ENCODE peak calls at places on chromosome 13, in four cellular contexts. E is neural progenitor cell; W is naive thymus-derived CD4-positive, alpha-beta T cell; G is MM.1S. D is an unnamed sample. For H3K9me3, the result is how much of the 10 kb centered on the place peaks cover.

GRCh38 chr13:41621716-41622508 is 164.6 kb downstream of the RGCC start:
- DNase-seq in E (no peak), W (no peak), G (no peak), D (no peak)

GRCh38 chr13:72506706-72507105 is 220.7 kb downstream of the MZT1 start:
- DNase-seq in E (no peak), G (no peak), W (no peak), D (no peak)

GRCh38 chr13:76016799-76017198 is 380.7 kb downstream of the LMO7 start:
- DNase-seq in E (peak), W (no peak), G (peak), D (no peak)

GRCh38 chr13:91359071-91359470 is 11.6 kb downstream of the MIR17HG start:
- DNase-seq in W (no peak), E (no peak), G (no peak), D (no peak)

GRCh38 chr13:100673831-100674362 is 698 bp downstream of the TMTC4 start:
- DNase-seq in E (no peak), W (peak), G (peak), D (peak)

GRCh38 chr13:114099191-114099590 is 33.2 kb downstream of the RASA3 start:
- DNase-seq in G (peak), W (no peak), E (peak), D (no peak)

GRCh38 chr13:23579886-23580706 is 9.9 kb downstream of the TNFRSF19 start:
- DNase-seq in W (no peak), G (no peak), E (peak), D (peak)

GRCh38 chr13:29362849-29363604 is 232.5 kb downstream of the SLC7A1 start:
- DNase-seq in G (peak), W (no peak), E (peak), D (no peak)

GRCh38 chr13:23751195-23751594 is 138.0 kb downstream of the MIPEP start:
- DNase-seq in G (no peak), E (no peak), W (no peak), D (no peak)

GRCh38 chr13:99086869-99087129 is 108.9 kb upstream of the DOCK9 start:
- DNase-seq in E (no peak), G (peak), W (peak), D (peak)

GRCh38 chr13:102812616-102813287 is 13.8 kb downstream of the BIVM start:
- DNase-seq in G (no peak), E (peak), W (no peak), D (no peak)

GRCh38 chr13:72889496-72889895 is 107.6 kb downstream of the PIBF1 start:
- DNase-seq in G (no peak), W (no peak), E (no peak), D (no peak)

GRCh38 chr13:70108276-70108845 is at the start of gene KLHL1:
- DNase-seq in G (no peak), E (peak), W (no peak), D (no peak)

GRCh38 chr13:19071161-19071936 is 110.3 kb downstream of the TUBA3C start:
- DNase-seq in E (no peak), W (no peak), G (no peak), D (no peak)

GRCh38 chr13:19072543-19072942 is 109.1 kb downstream of the TUBA3C start:
- DNase-seq in W (no peak), G (no peak), E (no peak), D (no peak)

GRCh38 chr13:19075418-19075817 is 106.2 kb downstream of the TUBA3C start:
- DNase-seq in E (no peak), W (no peak), G (no peak), D (no peak)

GRCh38 chr13:19070398-19070735 is 111.3 kb downstream of the TUBA3C start:
- DNase-seq in E (no peak), W (no peak), G (no peak), D (no peak)

GRCh38 chr13:19074519-19074918 is 107.1 kb downstream of the TUBA3C start:
- DNase-seq in G (no peak), W (no peak), E (no peak), D (no peak)
- H3K9me3 ChIP-seq in G (under half), W (under half), E (under half), D (under half)

GRCh38 chr13:110554946-110555345 is 6.6 kb downstream of the RAB20 start:
- DNase-seq in W (no peak), E (no peak), G (no peak), D (no peak)

GRCh38 chr13:110556224-110556606 is 5.3 kb downstream of the RAB20 start:
- DNase-seq in E (no peak), W (no peak), G (no peak), D (no peak)

GRCh38 chr13:110557610-110558305 is 3.8 kb downstream of the RAB20 start:
- DNase-seq in E (no peak), W (no peak), G (no peak), D (no peak)

GRCh38 chr13:110555601-110556223 is 5.8 kb downstream of the RAB20 start:
- DNase-seq in E (no peak), W (no peak), G (peak), D (no peak)

GRCh38 chr13:110557082-110557481 is 4.4 kb downstream of the RAB20 start:
- DNase-seq in W (no peak), G (no peak), E (no peak), D (no peak)
- H3K27ac ChIP-seq in W (no peak), G (no peak), E (no peak), D (no peak)

GRCh38 chr13:19268331-19268730 is 86.7 kb upstream of the TUBA3C start:
- DNase-seq in W (no peak), E (no peak), G (no peak), D (no peak)

GRCh38 chr13:19264711-19265110 is 83.1 kb upstream of the TUBA3C start:
- DNase-seq in G (no peak), W (no peak), E (no peak), D (no peak)

GRCh38 chr13:19267746-19268145 is 86.1 kb upstream of the TUBA3C start:
- DNase-seq in G (no peak), E (no peak), W (no peak), D (no peak)

GRCh38 chr13:19266979-19267378 is 85.4 kb upstream of the TUBA3C start:
- DNase-seq in W (no peak), G (no peak), E (no peak), D (no peak)
- H3K9me3 ChIP-seq in W (under half), G (under half), E (under half), D (under half)

DNA sequence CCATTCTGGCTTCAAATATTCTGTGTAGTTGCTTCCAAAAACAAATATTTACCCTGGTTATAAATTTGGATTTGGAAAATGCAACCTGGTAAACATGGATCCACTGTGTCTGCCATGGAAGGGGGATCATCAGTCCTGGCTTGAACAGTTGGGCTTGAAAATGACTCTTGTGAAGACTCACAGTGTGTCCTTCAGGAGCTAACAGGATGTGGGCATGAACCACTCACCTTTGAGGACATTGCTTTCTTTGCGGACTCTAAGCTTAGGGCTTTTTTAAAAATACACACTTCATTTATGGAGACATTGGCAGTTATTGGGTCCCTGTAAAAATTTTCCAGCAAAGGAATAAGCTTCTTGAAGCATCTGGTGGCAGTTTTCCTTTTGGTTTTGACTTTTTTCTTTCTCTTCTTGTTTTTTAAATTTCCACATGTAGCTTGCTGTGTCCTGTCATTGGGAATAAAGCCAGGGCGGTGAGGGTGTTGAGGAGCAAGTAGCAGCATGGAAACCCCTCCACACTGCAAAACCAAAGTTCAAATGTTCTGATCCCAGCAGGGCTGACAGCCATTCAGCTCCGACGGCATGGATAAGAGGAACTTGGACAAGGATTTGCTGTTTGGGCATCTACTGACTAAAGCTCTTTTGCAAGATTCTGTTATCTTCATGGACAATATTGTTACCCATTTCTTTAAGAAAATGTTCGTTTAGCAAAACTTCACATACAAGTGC is 39.5 kb upstream of the SERP2 start:
- DNase-seq in G (no peak), E (no peak), W (no peak), D (no peak)
- H3K27ac ChIP-seq in G (no peak), E (no peak), W (no peak), D (no peak)

DNA sequence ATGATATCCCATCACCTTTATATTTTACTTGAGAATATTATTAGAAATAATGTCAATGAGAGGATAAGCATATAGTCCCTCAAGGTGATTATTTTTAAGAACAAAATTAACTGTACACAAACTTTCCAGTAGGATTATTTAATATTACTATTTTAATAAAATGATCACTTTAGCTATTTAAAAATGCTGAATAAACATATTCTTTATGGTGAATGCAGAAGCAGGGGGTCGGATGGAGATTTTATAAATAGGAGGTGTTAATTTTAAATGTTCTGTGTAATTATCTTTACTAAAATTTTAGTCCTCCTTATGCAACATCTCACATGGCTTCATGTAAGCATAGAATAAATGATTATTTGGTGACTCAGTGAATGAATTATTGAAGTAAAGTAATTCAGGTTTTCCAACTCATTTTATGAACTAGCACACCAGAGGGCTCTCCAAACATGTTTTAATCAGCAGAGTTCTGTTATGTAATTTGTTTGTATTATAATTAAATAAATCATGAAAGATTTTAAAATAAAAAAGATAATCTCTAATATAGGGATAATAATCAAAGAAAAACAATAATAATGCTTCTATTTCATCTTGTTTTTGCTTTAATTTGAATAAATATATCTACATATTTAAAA is 1635.2 kb downstream of the EFNB2 start:
- DNase-seq in W (no peak), G (no peak), E (no peak), D (no peak)
- H3K9me3 ChIP-seq in W (under half), G (under half), E (under half), D (under half)

DNA sequence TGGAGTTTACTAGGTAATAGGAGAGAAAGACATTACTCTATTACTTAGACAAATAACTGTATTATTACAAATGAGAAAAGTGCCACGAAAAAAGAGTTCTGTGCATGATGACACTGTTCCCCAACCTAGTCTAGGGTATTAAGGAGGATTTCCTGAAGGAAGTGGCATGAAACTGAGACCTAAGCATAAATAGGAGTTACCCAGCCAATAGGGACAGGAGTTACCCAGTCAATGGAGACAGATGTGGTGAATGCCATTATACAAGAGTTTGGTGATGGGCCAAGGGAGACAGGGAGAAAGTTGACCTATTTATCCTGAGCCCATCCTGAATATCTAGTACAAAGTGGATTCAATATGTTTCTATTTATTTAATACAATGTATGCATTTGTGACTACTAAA is 65.4 kb downstream of the KL start:
- DNase-seq in E (no peak), G (no peak), W (no peak), D (no peak)
- H3K27ac ChIP-seq in E (no peak), G (no peak), W (no peak), D (no peak)

GRCh38 chr13:112057434-112057735 is 9.6 kb upstream of the SOX1 start:
- DNase-seq in W (no peak), E (peak), G (no peak), D (no peak)
- H3K9me3 ChIP-seq in W (under half), E (under half), G (under half), D (under half)

GRCh38 chr13:32642858-32643257 is 56.6 kb downstream of the PDS5B start:
- DNase-seq in W (no peak), E (no peak), G (no peak), D (no peak)
- H3K27ac ChIP-seq in W (no peak), E (no peak), G (no peak), D (no peak)

DNA sequence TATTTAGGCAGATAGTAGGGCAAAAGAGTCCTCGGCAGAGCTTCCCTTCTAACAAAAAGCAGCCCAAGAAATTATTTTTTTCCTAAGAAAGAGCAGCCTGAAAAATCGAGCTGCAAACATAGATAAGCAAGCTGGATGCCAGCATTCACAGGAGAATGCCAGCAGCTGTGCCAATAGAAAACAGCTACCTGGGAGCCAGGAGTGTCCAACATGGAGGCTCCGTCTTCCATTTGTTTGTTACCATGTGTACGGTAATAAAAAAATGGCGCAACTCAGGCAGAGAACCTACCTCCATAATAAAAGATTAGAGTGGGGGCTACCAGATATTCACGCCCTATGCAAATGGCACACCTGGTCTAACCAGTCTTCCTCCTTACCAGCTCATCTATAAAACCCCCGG is 77.6 kb upstream of the IPO5 start:
- DNase-seq in W (no peak), E (no peak), G (no peak), D (no peak)
- H3K9me3 ChIP-seq in W (under half), E (under half), G (under half), D (under half)

GRCh38 chr13:46600943-46601311 is 48.0 kb downstream of the LRCH1 start:
- DNase-seq in E (no peak), G (no peak), W (no peak), D (no peak)
- H3K27ac ChIP-seq in E (no peak), G (no peak), W (no peak), D (no peak)